ENCODE peak calls at places on chromosome 9, in nine cellular contexts. G is HepG2, X is neural progenitor cell, L is heart left ventricle, Z is testis, F is HCT116, H is uterus, U is pancreas, R is gastrocnemius medialis. J is an unnamed sample.

GRCh38 chr9:100354121-100354800 is 1.5 kb upstream of the TEX10 start:
- DNase-seq in F (no peak), G (no peak), R (no peak), U (no peak), Z (no peak), X (no peak), H (no peak), L (no peak), J (no peak)

GRCh38 chr9:130914417-130915095 is 17.9 kb upstream of the QRFP start:
- DNase-seq in L (no peak), R (no peak), X (no peak), Z (no peak), F (no peak), U (no peak), G (no peak), H (no peak), J (no peak)

GRCh38 chr9:113875420-113875916 is 641 bp upstream of the ZNF618 start:
- DNase-seq in L (no peak), G (no peak), U (no peak), Z (no peak), X (no peak), F (no peak), R (no peak), H (no peak), J (no peak)

GRCh38 chr9:91496351-91496750 is 72.7 kb upstream of the NFIL3 start:
- DNase-seq in X (no peak), L (no peak), U (no peak), Z (no peak), R (no peak), H (no peak), G (no peak), F (no peak), J (no peak)

GRCh38 chr9:133118568-133118967 is 2.5 kb downstream of the RALGDS start:
- DNase-seq in F (no peak), G (no peak), R (no peak), U (no peak), L (peak), Z (no peak), H (no peak), X (no peak), J (peak)

GRCh38 chr9:133106511-133107244 is 14.4 kb downstream of the RALGDS start:
- DNase-seq in X (no peak), R (peak), F (no peak), U (peak), L (peak), H (peak), Z (no peak), G (no peak), J (peak)

GRCh38 chr9:18994263-18994916 is 38.6 kb downstream of the SAXO1 start:
- DNase-seq in F (no peak), H (no peak), R (no peak), G (no peak), Z (no peak), X (peak), L (no peak), U (no peak), J (no peak)

GRCh38 chr9:132631280-132631679 is 38.5 kb downstream of the DDX31 start:
- DNase-seq in L (no peak), Z (no peak), F (no peak), R (no peak), X (no peak), G (no peak), H (no peak), U (no peak), J (no peak)

GRCh38 chr9:130305381-130305780 is 39.8 kb downstream of the HMCN2 start:
- DNase-seq in H (no peak), F (no peak), G (no peak), L (peak), R (no peak), Z (no peak), U (no peak), X (no peak), J (no peak)

GRCh38 chr9:87324613-87325194 is 173.0 kb upstream of the DAPK1 start:
- DNase-seq in R (no peak), H (no peak), X (peak), Z (no peak), F (peak), U (no peak), G (peak), L (no peak), J (no peak)

GRCh38 chr9:121194730-121195129 is 6.9 kb downstream of the RAB14 start:
- DNase-seq in H (no peak), U (no peak), G (no peak), R (no peak), Z (no peak), F (no peak), X (no peak), L (no peak), J (no peak)

GRCh38 chr9:109232449-109232848 is 65.4 kb upstream of the FRRS1L start:
- DNase-seq in L (no peak), Z (no peak), R (no peak), U (no peak), F (no peak), G (no peak), X (no peak), H (no peak), J (no peak)

GRCh38 chr9:3262831-3263544 is 262.8 kb downstream of the RFX3 start:
- DNase-seq in H (no peak), U (no peak), X (no peak), F (no peak), Z (no peak), L (no peak), R (no peak), G (no peak), J (no peak)

GRCh38 chr9:101375546-101375945 is 9.3 kb downstream of the BAAT start:
- DNase-seq in Z (peak), H (peak), X (no peak), F (no peak), G (no peak), U (no peak), R (no peak), L (no peak), J (no peak)

GRCh38 chr9:131628821-131629197 is 83.5 kb downstream of the PRRT1B start:
- DNase-seq in X (no peak), L (no peak), U (no peak), Z (no peak), H (no peak), R (no peak), G (no peak), F (no peak), J (no peak)

GRCh38 chr9:76302947-76303550 is 91.2 kb downstream of the RFK start:
- DNase-seq in F (peak), Z (peak), X (peak), R (no peak), H (no peak), G (peak), L (no peak), U (no peak), J (no peak)

GRCh38 chr9:120308495-120308894 is 271.5 kb downstream of the CDK5RAP2 start:
- DNase-seq in X (no peak), U (no peak), Z (no peak), G (no peak), L (no peak), R (no peak), H (no peak), F (no peak), J (no peak)

GRCh38 chr9:94847486-94847885 is 121.0 kb downstream of the AOPEP start:
- DNase-seq in H (no peak), G (no peak), L (no peak), F (no peak), Z (no peak), X (no peak), R (no peak), U (no peak), J (no peak)

GRCh38 chr9:125594211-125594610 is 112.8 kb downstream of the MAPKAP1 start:
- DNase-seq in G (no peak), Z (no peak), X (no peak), H (no peak), U (no peak), L (no peak), R (no peak), F (no peak), J (no peak)

GRCh38 chr9:96554801-96555566 is 64.7 kb downstream of the CDC14B start:
- DNase-seq in F (no peak), H (no peak), Z (no peak), X (no peak), L (no peak), G (no peak), U (no peak), R (no peak), J (no peak)

GRCh38 chr9:85631809-85632208 is 109.9 kb downstream of the AGTPBP1 start:
- DNase-seq in R (no peak), Z (no peak), F (no peak), G (no peak), L (no peak), H (no peak), U (no peak), X (no peak), J (no peak)

GRCh38 chr9:89606567-89607311 is 1.9 kb downstream of the GADD45G start:
- DNase-seq in F (no peak), Z (peak), U (no peak), H (peak), R (peak), G (no peak), X (peak), L (peak), J (peak)

GRCh38 chr9:14214065-14214684 is 99.8 kb downstream of the NFIB start:
- DNase-seq in R (no peak), G (no peak), X (no peak), Z (no peak), F (no peak), U (no peak), L (no peak), H (no peak), J (no peak)

GRCh38 chr9:16262467-16263261 is 607.8 kb downstream of the BNC2 start:
- DNase-seq in Z (no peak), L (no peak), U (no peak), X (no peak), G (no peak), F (no peak), R (no peak), H (no peak), J (no peak)

GRCh38 chr9:111407813-111408212 is 76.4 kb downstream of the ECPAS start:
- DNase-seq in U (no peak), G (no peak), L (no peak), X (no peak), H (no peak), Z (no peak), F (no peak), R (no peak), J (no peak)

GRCh38 chr9:35195683-35196082 is 33.9 kb downstream of the UNC13B start:
- DNase-seq in H (no peak), Z (no peak), X (no peak), L (no peak), U (no peak), G (no peak), F (no peak), R (no peak), J (no peak)

GRCh38 chr9:97985058-97985861 is 2.1 kb downstream of the ANP32B start:
- DNase-seq in R (no peak), X (peak), L (no peak), H (no peak), U (no peak), G (no peak), Z (peak), F (no peak), J (peak)

GRCh38 chr9:116075191-116075590 is 78.4 kb upstream of the PAPPA start:
- DNase-seq in L (no peak), R (no peak), U (no peak), X (no peak), H (no peak), G (no peak), Z (no peak), F (no peak), J (no peak)

GRCh38 chr9:116073826-116074225 is 79.8 kb upstream of the PAPPA start:
- DNase-seq in U (no peak), X (no peak), H (peak), L (no peak), R (no peak), G (no peak), Z (no peak), F (no peak), J (no peak)

GRCh38 chr9:116072046-116072445 is 81.5 kb upstream of the PAPPA start:
- DNase-seq in U (no peak), Z (no peak), L (no peak), R (no peak), H (no peak), F (no peak), G (no peak), X (no peak), J (no peak)

GRCh38 chr9:116078640-116079039 is 75.0 kb upstream of the PAPPA start:
- DNase-seq in R (no peak), G (no peak), H (no peak), X (no peak), U (no peak), F (no peak), L (no peak), Z (no peak), J (no peak)

DNA sequence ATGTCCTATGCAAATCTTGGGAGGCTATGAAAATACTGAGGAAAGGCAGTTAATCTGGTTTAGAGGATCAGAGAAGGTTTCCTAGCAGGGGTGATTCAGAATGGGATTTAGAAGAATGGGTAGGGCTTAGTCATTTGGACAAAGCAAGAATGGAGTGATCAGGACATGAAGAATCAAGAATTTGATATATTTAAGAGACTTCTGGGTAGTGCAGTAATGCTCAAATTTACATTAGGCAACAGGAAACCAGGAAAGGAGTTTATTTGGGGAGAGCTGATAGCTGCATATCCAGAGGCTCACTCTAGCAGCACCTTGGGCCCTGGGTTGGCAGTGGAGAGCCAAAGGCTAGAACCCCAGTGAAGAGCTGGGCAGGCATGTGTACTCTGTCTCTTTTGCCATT is 78.9 kb upstream of the PAPPA start:
- DNase-seq in H (no peak), F (no peak), R (no peak), U (no peak), Z (no peak), X (no peak), G (no peak), L (no peak), J (no peak)
- H3K27ac ChIP-seq in H (no peak), F (no peak), R (no peak), U (no peak), Z (no peak), X (no peak), G (no peak), L (no peak), J (no peak)

DNA sequence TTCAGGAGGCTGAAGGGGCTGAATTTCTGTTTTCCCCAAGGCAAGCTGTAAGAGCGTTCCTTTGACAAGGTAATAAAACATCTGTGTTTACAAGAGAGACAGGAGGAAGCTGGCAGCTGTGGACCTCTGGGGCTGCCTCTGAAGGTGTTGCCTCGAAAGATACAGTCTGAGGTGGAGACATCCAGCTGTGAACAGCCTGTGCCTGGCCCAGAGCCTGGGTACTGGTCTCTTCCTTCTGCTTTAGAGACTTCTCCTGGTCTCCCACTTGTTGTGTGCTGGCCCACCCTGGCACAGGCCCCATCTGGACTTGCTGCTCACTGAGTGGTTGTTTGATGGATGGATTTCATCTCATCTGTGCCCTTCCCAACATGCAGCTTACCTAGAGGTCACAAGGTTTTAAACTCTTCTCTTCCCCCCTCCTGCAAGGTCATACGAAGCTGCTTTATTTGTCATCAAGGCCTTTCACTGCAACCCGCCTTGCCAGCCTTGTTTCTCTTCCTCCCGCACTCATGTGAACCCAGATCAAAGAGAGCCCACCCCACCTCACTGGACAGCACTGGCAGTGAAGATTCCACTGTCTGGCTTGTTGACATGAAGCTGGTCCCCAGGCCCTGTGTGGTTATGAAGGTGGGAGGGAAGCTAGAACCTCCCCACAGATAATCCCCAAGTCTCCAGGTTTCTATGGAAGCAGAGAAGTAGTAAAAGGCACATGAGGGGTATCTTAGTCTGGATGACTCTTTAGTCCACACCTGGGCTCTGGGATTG is 35.0 kb upstream of the ALDH1B1 start:
- DNase-seq in X (no peak), Z (no peak), H (no peak), F (no peak), R (no peak), G (peak), L (no peak), U (no peak), J (no peak)
- H3K27ac ChIP-seq in X (no peak), Z (no peak), H (no peak), F (no peak), R (no peak), G (no peak), L (no peak), U (no peak), J (no peak)

DNA sequence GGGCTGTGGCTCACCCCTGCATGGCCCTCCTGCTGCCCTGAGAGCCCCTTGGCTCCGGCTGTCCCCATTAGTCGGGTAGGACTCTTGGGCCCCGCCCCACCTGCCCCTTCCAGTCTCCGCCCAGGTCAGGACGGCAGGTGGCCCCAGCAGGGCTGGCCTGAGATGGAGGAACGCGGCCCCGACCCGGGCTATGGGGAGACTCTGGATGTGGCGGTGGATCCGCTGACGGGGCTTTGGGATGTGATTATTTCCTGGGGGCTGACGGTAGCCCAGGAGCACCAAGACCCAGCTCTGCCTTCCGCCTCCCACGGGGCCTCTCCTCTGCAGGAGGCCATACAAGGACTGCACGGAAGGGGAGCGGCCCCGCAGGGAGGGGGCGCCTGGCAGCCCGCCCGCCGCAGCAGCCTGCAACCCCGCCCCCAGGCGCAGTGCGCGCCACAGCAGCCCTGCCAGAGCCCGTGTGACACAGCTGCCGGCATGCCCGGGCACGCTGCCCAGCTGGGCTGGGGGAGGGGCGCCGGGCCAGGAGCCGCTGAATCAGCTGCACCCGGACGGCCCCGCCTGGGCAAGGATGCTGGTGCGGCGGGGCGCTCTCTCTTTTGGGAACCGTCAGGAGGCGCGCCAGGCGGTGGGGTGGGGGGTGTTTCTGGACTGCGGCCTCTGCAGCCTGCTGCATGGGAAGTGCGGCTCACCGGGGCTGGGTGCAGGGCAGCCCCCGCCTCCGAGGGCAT is 9.2 kb downstream of the TMEM250 start:
- DNase-seq in L (peak), H (peak), G (no peak), X (peak), Z (peak), F (peak), U (peak), R (peak), J (peak)
- H3K27ac ChIP-seq in L (peak), H (peak), G (no peak), X (no peak), Z (peak), F (peak), U (peak), R (peak), J (peak)

DNA sequence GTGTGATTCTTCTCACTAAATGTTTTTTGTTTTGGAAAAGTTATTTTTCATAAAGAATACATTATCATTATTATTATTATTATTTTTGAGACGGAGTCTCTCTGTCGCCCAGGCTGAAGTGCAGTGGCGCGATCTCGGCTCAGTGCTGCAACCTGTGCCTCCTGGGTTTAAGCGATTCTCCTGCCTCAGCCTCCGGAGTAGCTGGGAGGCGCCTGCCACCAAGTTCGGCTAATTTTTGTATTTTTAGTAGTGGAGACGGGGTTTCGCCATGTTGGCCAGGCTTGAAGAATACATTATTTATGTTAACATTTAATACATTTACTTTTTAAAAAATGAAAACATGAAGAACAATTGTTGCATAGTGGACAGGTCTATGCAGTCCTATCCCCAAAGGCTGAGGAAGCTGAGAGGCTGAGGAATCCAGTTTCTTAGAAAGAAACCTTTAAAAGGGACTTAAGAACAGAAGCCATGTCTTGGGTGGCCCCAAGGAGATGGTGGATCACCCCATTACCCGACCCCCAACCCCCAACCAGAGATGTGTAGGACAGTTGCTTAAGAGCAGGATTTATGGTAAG is 2.0 kb downstream of the TMEM38B start:
- DNase-seq in L (no peak), Z (no peak), U (no peak), F (no peak), X (no peak), R (no peak), G (no peak), H (no peak), J (no peak)
- H3K27ac ChIP-seq in L (no peak), Z (no peak), U (no peak), F (no peak), X (no peak), R (peak), G (no peak), H (no peak), J (no peak)